ENCODE peak calls at places on chromosomes 12 and 14, in six cellular contexts. F is ovary, J is fibroblast of pulmonary artery, N is astrocyte of the spinal cord, S is left ventricle myocardium inferior, Q is spleen. R is an unnamed sample.

GRCh38 chr12:48002773-48003218 is 1.5 kb downstream of the COL2A1 start:
- DNase-seq in N (peak), Q (no peak), J (peak), S (no peak), F (peak), R (peak)

GRCh38 chr14:60736494-60736893 is 1.9 kb downstream of the MNAT1 start:
- DNase-seq in S (no peak), Q (no peak), F (no peak), J (peak), N (peak), R (peak)

GRCh38 chr12:114018669-114019068 is 52.5 kb upstream of the RBM19 start:
- DNase-seq in Q (no peak), J (peak), F (no peak), N (no peak), S (no peak), R (no peak)

GRCh38 chr12:96981053-96981452 is 74.0 kb downstream of the NEDD1 start:
- DNase-seq in S (no peak), F (no peak), N (peak), Q (no peak), J (peak), R (peak)

GRCh38 chr14:23572841-23573240 is 5.2 kb upstream of the AP1G2 start:
- DNase-seq in Q (peak), F (no peak), S (no peak), N (no peak), J (no peak), R (no peak)

GRCh38 chr12:17239874-17240273 is 633.9 kb upstream of the LMO3 start:
- DNase-seq in Q (no peak), F (no peak), N (no peak), S (no peak), J (no peak), R (no peak)

GRCh38 chr12:117830471-117830870 is 138.3 kb downstream of the KSR2 start:
- DNase-seq in F (no peak), S (no peak), J (no peak), Q (no peak), N (no peak), R (no peak)

GRCh38 chr12:56338643-56339422 is at the start of gene IL23A:
- DNase-seq in J (no peak), N (peak), S (no peak), Q (peak), F (no peak), R (no peak)

GRCh38 chr12:52155048-52155868 is 36.6 kb downstream of the KRT80 start:
- DNase-seq in S (no peak), Q (peak), N (no peak), F (no peak), J (peak), R (peak)

GRCh38 chr12:12606793-12607589 is 4.7 kb upstream of the CREBL2 start:
- DNase-seq in S (no peak), Q (no peak), F (no peak), N (peak), J (peak), R (peak)

GRCh38 chr14:96103560-96104460 is 64.6 kb downstream of the C14orf132 start:
- DNase-seq in J (no peak), N (no peak), S (no peak), Q (no peak), F (no peak), R (no peak)

GRCh38 chr12:103882861-103883596 is 42.0 kb upstream of the NT5DC3 start:
- DNase-seq in Q (no peak), S (no peak), J (peak), F (no peak), N (no peak), R (no peak)

GRCh38 chr12:47991592-47991991 is 12.7 kb downstream of the COL2A1 start:
- DNase-seq in J (no peak), Q (peak), N (no peak), S (no peak), F (peak), R (no peak)

GRCh38 chr12:47839214-47839613 is 19.5 kb upstream of the HDAC7 start:
- DNase-seq in J (no peak), N (no peak), Q (no peak), F (no peak), S (no peak), R (no peak)

GRCh38 chr14:64721391-64721791 is 17.2 kb downstream of the PLEKHG3 start:
- DNase-seq in N (peak), Q (peak), S (no peak), J (peak), F (no peak), R (peak)

GRCh38 chr12:104329697-104330096 is 26.2 kb downstream of the EID3 start:
- DNase-seq in S (no peak), F (no peak), J (no peak), Q (no peak), N (no peak), R (no peak)

GRCh38 chr14:101188571-101188915 is 285.0 kb upstream of the RTL1 start:
- DNase-seq in N (no peak), S (no peak), J (no peak), Q (peak), F (peak), R (no peak)

GRCh38 chr12:26855337-26856089 is 22.5 kb upstream of the ITPR2 start:
- DNase-seq in J (no peak), S (no peak), F (no peak), N (no peak), Q (no peak), R (no peak)
- H3K4me3 ChIP-seq in J (no peak), S (no peak), F (no peak), N (no peak), Q (no peak), R (no peak)

GRCh38 chr12:6493580-6494350 is at the start of gene NCAPD2:
- DNase-seq in F (peak), N (peak), J (peak), Q (peak), S (peak), R (peak)
- TF ChIP-seq CTCF in F (peak), N (no peak), J (no peak), Q (peak), S (peak), R (peak)

GRCh38 chr12:13843841-13844240 is 137.6 kb downstream of the GRIN2B start:
- DNase-seq in Q (no peak), J (no peak), F (no peak), S (no peak), N (no peak), R (no peak)
- H3K4me3 ChIP-seq in Q (no peak), J (no peak), F (no peak), S (no peak), N (no peak), R (no peak)

DNA sequence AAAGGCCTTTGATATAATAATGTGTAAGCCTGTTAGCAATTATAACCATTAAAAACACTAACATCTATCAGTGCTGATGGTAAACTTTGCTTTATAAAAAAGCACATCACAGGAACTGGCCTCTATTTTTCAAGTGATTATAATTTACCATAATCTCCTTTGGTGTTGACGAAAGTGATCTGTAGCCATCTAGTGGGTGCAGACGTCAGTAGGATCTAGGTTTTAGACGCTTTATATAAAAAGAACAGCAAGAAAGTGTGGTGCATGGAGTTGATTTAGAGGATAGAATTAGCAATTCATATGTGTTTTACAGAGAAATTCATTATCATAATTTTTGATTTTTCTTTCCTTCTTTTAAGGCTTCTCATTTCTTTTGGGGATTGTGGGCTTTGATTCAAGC is 59.2 kb downstream of the ETNK1 start:
- DNase-seq in F (no peak), S (no peak), J (no peak), Q (no peak), N (no peak), R (no peak)
- TF ChIP-seq CTCF in F (no peak), S (no peak), J (no peak), Q (no peak), N (no peak), R (no peak)

GRCh38 chr12:115303751-115304309 is 619.9 kb upstream of the TBX3 start:
- DNase-seq in S (no peak), N (peak), J (peak), Q (no peak), F (no peak), R (no peak)
- H3K4me3 ChIP-seq in S (no peak), N (no peak), J (no peak), Q (no peak), F (no peak), R (no peak)